ENCODE peak calls at places on chromosomes 4 and X, in five cellular contexts. T is transverse colon, F is glutamatergic neuron, H is fibroblast of lung, P is lower lobe of right lung. E is an unnamed sample.

GRCh38 chr4:155794589-155794988 is 35.8 kb downstream of the GUCY1B1 start:
- DNase-seq in T (no peak), F (no peak), H (no peak), P (no peak), E (no peak)

GRCh38 chrX:2502668-2503519 is 2.1 kb upstream of the DHRSX start:
- DNase-seq in T (peak; percentile 37), F (no peak), H (peak; percentile 34), P (no peak), E (no peak)

GRCh38 chr4:56727150-56727549 is 46.1 kb upstream of the HOPX start:
- DNase-seq in T (no peak), F (no peak), H (peak; percentile 48), P (no peak), E (no peak)

GRCh38 chr4:121936101-121936500 is 15.8 kb downstream of the TRPC3 start:
- DNase-seq in T (no peak), F (no peak), H (no peak), P (no peak), E (no peak)

GRCh38 chrX:9728271-9728670 is 37.4 kb downstream of the GPR143 start:
- DNase-seq in T (no peak), F (no peak), H (no peak), P (no peak), E (no peak)

GRCh38 chr4:177375372-177375771 is 65.7 kb downstream of the NEIL3 start:
- DNase-seq in T (no peak), F (no peak), H (no peak), P (no peak), E (no peak)

GRCh38 chr4:13762126-13762525 is 134.6 kb upstream of the BOD1L1 start:
- DNase-seq in T (no peak), F (no peak), H (no peak), P (no peak), E (no peak)

GRCh38 chr4:83334425-83335241 is at the start of gene HPSE:
- DNase-seq in T (peak; percentile 95), F (peak; percentile 74), H (peak; percentile 71), P (peak; percentile 94), E (peak; percentile 69)

GRCh38 chr4:154277164-154277563 is 214.4 kb downstream of the DCHS2 start:
- DNase-seq in T (no peak), F (no peak), H (no peak), P (no peak), E (no peak)

GRCh38 chrX:39821011-39821708 is 276.6 kb downstream of the BCOR start:
- DNase-seq in T (no peak), F (peak; percentile 80), H (peak; percentile 29), P (no peak), E (no peak)

GRCh38 chr4:7275067-7275466 is 82.7 kb downstream of the SORCS2 start:
- DNase-seq in T (no peak), F (no peak), H (no peak), P (no peak), E (no peak)

GRCh38 chr4:7278071-7278765 is 85.9 kb downstream of the SORCS2 start:
- DNase-seq in T (no peak), F (no peak), H (no peak), P (no peak), E (no peak)

GRCh38 chr4:7273741-7274297 is 81.5 kb downstream of the SORCS2 start:
- DNase-seq in T (no peak), F (no peak), H (no peak), P (no peak), E (no peak)

GRCh38 chr4:7275490-7276154 is 83.3 kb downstream of the SORCS2 start:
- DNase-seq in T (no peak), F (no peak), H (no peak), P (no peak), E (no peak)

GRCh38 chr4:7276538-7276937 is 84.2 kb downstream of the SORCS2 start:
- DNase-seq in T (no peak), F (no peak), H (no peak), P (no peak), E (no peak)
- TF ChIP-seq CTCF in T (no peak), F (no peak), H (no peak), P (no peak), E (no peak)

DNA sequence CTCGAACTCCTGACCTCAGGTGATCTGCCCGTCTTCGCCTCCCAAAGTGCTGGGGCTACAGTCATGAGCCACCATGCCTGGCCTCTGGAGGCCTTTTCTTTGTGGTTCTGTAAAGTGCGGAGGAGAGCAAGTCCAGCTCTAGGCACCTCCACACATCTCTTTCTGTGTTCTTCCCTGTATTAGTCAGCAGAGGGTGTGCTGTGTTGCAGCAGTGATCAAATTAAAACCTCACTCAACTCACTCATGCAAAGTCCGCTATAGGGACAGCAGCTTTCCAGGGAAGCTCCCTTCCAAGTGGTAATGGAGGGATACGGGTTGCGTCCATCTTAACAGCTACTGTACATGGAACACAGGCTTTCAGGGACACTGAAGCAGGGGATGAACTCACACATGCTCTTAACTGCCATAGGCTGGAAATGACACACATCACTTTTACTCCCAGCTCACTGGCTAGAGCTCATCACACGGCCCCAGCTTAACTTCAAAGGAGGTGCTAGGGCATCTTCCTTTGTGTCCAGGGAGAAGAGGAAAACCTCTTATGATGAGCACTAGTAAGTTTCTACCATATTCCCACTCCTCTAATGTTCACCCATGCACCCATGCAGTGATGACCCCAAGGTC is 36.0 kb upstream of the CCNG2 start:
- DNase-seq in T (no peak), F (no peak), H (peak; percentile 2), P (no peak), E (no peak)
- TF ChIP-seq CTCF in T (no peak), F (no peak), H (no peak), P (no peak), E (no peak)

GRCh38 chr4:48779095-48779997 is 733 bp downstream of the FRYL start:
- DNase-seq in T (peak; percentile 68), F (peak; percentile 69), H (peak; percentile 52), P (peak; percentile 82), E (peak; percentile 72)
- TF ChIP-seq CTCF in T (no peak), F (no peak), H (no peak), P (peak; percentile 22), E (no peak)

GRCh38 chr4:877502-877901 is 51.6 kb upstream of the CPLX1 start:
- DNase-seq in T (no peak), F (no peak), H (no peak), P (no peak), E (no peak)

GRCh38 chr4:875818-876423 is 50.0 kb upstream of the CPLX1 start:
- DNase-seq in T (no peak), F (no peak), H (no peak), P (no peak), E (no peak)

GRCh38 chr4:874971-875817 is 49.3 kb upstream of the CPLX1 start:
- DNase-seq in T (no peak), F (no peak), H (no peak), P (no peak), E (no peak)

GRCh38 chr4:878796-879729 is 53.1 kb downstream of the GAK start:
- DNase-seq in T (no peak), F (no peak), H (no peak), P (no peak), E (no peak)

GRCh38 chr4:876780-877179 is 50.9 kb upstream of the CPLX1 start:
- DNase-seq in T (no peak), F (peak; percentile 41), H (no peak), P (no peak), E (no peak)
- TF ChIP-seq CTCF in T (no peak), F (peak; percentile 47), H (no peak), P (no peak), E (peak; percentile 15)

GRCh38 chrX:71870337-71871098 is 40.1 kb upstream of the NHSL2 start:
- DNase-seq in T (no peak), F (no peak), H (no peak), P (no peak), E (no peak)
- TF ChIP-seq CTCF in T (no peak), F (no peak), H (no peak), P (no peak), E (no peak)

GRCh38 chr4:133151681-133152329 is 2.7 kb downstream of the PCDH10 start:
- DNase-seq in T (no peak), F (peak; percentile 81), H (peak; percentile 12), P (no peak), E (no peak)
- TF ChIP-seq CTCF in T (no peak), F (peak; percentile 60), H (no peak), P (no peak), E (no peak)

DNA sequence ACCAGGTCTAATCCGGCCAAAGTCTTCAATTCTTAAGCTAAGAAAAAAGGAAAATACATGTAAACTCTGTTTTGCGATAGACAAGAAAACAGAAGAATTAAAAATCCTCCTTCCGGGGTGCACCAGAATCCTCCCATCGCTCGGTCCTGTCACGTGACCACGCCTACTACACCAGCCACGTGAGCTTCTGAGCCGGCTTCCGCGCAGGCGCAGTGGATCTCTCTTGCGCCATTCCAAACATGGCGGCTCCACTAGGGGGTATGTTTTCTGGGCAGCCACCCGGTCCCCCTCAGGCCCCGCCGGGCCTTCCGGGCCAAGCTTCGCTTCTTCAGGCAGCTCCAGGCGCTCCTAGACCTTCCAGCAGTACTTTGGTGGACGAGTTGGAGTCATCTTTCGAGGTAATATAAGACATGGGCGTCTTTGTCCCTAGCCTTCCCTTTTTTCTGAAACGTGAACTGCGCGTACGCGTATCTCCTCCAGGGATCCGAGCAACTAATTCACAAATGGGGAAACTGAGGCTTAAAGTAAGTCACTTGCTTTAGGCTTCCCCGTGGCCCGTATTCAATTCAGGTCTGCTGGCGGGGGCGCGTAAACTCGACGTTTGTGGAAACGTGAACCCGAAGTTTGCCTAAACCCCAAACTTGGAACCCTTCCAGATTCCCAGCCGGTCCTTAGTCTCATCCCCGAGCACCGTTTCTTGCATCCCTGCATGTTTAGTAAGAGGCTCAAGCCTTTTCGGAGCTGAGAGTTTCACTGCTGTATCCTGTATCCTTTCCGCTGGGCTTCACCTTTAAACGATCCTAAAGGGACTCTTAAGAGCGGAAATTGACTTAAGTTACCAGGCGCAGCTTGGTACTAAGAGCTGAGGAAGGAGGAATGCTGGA is at the start of gene MED28:
- DNase-seq in T (peak; percentile 97), F (peak; percentile 97), H (peak; percentile 95), P (peak; percentile 98), E (peak; percentile 96)
- TF ChIP-seq CTCF in T (no peak), F (peak; percentile 11), H (no peak), P (no peak), E (no peak)

E was measured in CD14-positive monocyte.